ENCODE peak calls at places on chromosomes 3 and 15, in nine cellular contexts. B is activated T-helper 1 cell treated with Interleukin-2 at 50 U/mL for 16 hours; K is activated T-helper 2 cell treated with anti-CD3 and anti-CD28 coated beads, Interferon-gamma antibody, Interleukin-2, Interleukin-4, amounts not matched to agents 10 μg/mL and 5 μg/mL and 100 μg/mL, durations not matched to agents 14 hours and 24 hours and 36 hours; R is H54; U is HTR-8/SVneo; T is NCI-H2081; S is transverse colon; X is foreskin fibroblast; W is GM12864. I is an unnamed sample.

GRCh38 chr15:57505949-57506391 is 85.7 kb upstream of the MYZAP start:
- DNase-seq in K (no peak), W (no peak), U (no peak), S (peak; percentile 72), X (peak; percentile 90), B (no peak), T (no peak), R (no peak), I (peak; percentile 45)

GRCh38 chr3:19811689-19812088 is 122.3 kb downstream of the EFHB start:
- DNase-seq in B (no peak), R (no peak), U (no peak), W (no peak), T (no peak), S (no peak), X (no peak), K (no peak), I (no peak)

GRCh38 chr3:182713743-182714517 is 79.4 kb upstream of the ATP11B start:
- DNase-seq in S (no peak), W (no peak), K (no peak), B (no peak), X (peak; percentile 76), R (peak; percentile 30), T (peak; percentile 84), U (peak; percentile 54), I (peak; percentile 88)

GRCh38 chr3:129428382-129429079 is at the start of gene EFCAB12:
- DNase-seq in B (peak; percentile 79), T (peak; percentile 97), X (peak; percentile 98), K (peak; percentile 87), W (no peak), R (peak; percentile 88), S (peak; percentile 96), U (peak; percentile 89), I (peak; percentile 97)

GRCh38 chr3:142056656-142057330 is 92.6 kb downstream of the TFDP2 start:
- DNase-seq in X (no peak), U (no peak), B (no peak), T (no peak), W (no peak), K (no peak), R (no peak), S (no peak), I (no peak)

GRCh38 chr3:157786216-157786615 is 283.0 kb upstream of the VEPH1 start:
- DNase-seq in K (no peak), S (no peak), X (peak; percentile 93), B (no peak), W (no peak), T (no peak), U (peak; percentile 10), R (no peak), I (peak; percentile 91)

GRCh38 chr15:83365370-83365938 is 81.0 kb upstream of the BNC1 start:
- DNase-seq in K (no peak), T (no peak), R (peak; percentile 32), S (peak; percentile 9), W (no peak), U (peak; percentile 63), X (peak; percentile 86), B (no peak), I (peak; percentile 85)

GRCh38 chr15:67003586-67003985 is 61.8 kb upstream of the SMAD3 start:
- DNase-seq in X (peak; percentile 53), K (no peak), S (no peak), R (peak; percentile 18), B (no peak), W (no peak), U (no peak), T (no peak), I (no peak)

GRCh38 chr3:171126478-171127214 is 100.1 kb upstream of the SLC2A2 start:
- DNase-seq in B (no peak), U (no peak), W (no peak), R (no peak), S (no peak), K (no peak), T (no peak), X (no peak), I (no peak)

GRCh38 chr15:74641151-74641550 is 25.5 kb downstream of the CLK3 start:
- DNase-seq in R (no peak), T (no peak), W (no peak), S (no peak), X (no peak), U (no peak), B (no peak), K (no peak), I (no peak)

GRCh38 chr3:195447205-195447604 is 4.4 kb upstream of the ACAP2 start:
- DNase-seq in T (no peak), S (peak; percentile 42), B (no peak), U (no peak), K (no peak), R (no peak), W (no peak), X (no peak), I (no peak)

GRCh38 chr15:78007211-78007956 is 70.1 kb downstream of the TBC1D2B start:
- DNase-seq in R (no peak), B (no peak), S (no peak), X (no peak), K (no peak), W (no peak), U (no peak), T (no peak), I (no peak)

GRCh38 chr15:33580526-33580925 is 269.8 kb downstream of the RYR3 start:
- DNase-seq in K (no peak), U (no peak), X (no peak), W (no peak), R (no peak), T (no peak), S (no peak), B (no peak), I (peak; percentile 9)

GRCh38 chr15:57114070-57114469 is 195.6 kb downstream of the TCF12 start:
- DNase-seq in R (no peak), W (no peak), U (no peak), K (no peak), B (no peak), X (peak; percentile 29), S (peak; percentile 23), T (no peak), I (no peak)

GRCh38 chr3:36562945-36563344 is 182.6 kb downstream of the STAC start:
- DNase-seq in K (no peak), W (no peak), U (no peak), B (no peak), R (no peak), T (no peak), S (no peak), X (no peak), I (no peak)

GRCh38 chr3:139106013-139106932 is 61.6 kb upstream of the PRR23C start:
- DNase-seq in U (no peak), K (no peak), R (no peak), T (no peak), W (no peak), B (no peak), S (no peak), X (no peak), I (no peak)

GRCh38 chr3:123225557-123225956 is 23.8 kb downstream of the SEC22A start:
- DNase-seq in S (no peak), U (no peak), K (no peak), B (no peak), X (no peak), W (no peak), T (no peak), R (no peak), I (no peak)

GRCh38 chr15:20358781-20359414 is 182.7 kb downstream of the GOLGA6L6 start:
- DNase-seq in S (no peak), T (no peak), K (no peak), X (no peak), B (no peak), U (no peak), R (no peak), W (no peak), I (no peak)

GRCh38 chr3:177823701-177824189 is 626.5 kb upstream of the TBL1XR1 start:
- DNase-seq in U (no peak), W (no peak), T (no peak), S (no peak), R (no peak), K (no peak), B (no peak), X (no peak), I (no peak)

GRCh38 chr3:46412786-46413298 is 5.8 kb downstream of the CCRL2 start:
- DNase-seq in R (no peak), T (no peak), K (no peak), U (no peak), X (no peak), S (no peak), B (no peak), W (no peak), I (no peak)

GRCh38 chr3:168881804-168882203 is 781.7 kb downstream of the MECOM start:
- DNase-seq in W (no peak), T (no peak), U (no peak), S (no peak), X (no peak), B (no peak), K (no peak), R (no peak), I (no peak)

GRCh38 chr3:49805367-49805782 is 2.3 kb downstream of the INKA1 start:
- DNase-seq in B (no peak), R (no peak), U (no peak), S (peak; percentile 50), W (no peak), X (peak; percentile 94), T (no peak), K (no peak), I (peak; percentile 95)

GRCh38 chr3:64220161-64220560 is 5.1 kb downstream of the PRICKLE2 start:
- DNase-seq in T (no peak), K (no peak), X (peak; percentile 64), S (no peak), R (peak; percentile 24), U (peak; percentile 12), B (no peak), W (no peak), I (peak; percentile 67)

GRCh38 chr15:55627730-55628368 is 39.7 kb upstream of the PYGO1 start:
- DNase-seq in U (peak; percentile 70), K (no peak), W (no peak), B (no peak), R (peak; percentile 46), T (no peak), X (peak; percentile 92), S (no peak), I (peak; percentile 95)

GRCh38 chr3:8369638-8370037 is 132.0 kb upstream of the LMCD1 start:
- DNase-seq in K (no peak), R (no peak), B (no peak), T (no peak), S (no peak), U (no peak), X (no peak), W (no peak), I (no peak)

GRCh38 chr3:174438501-174439156 is 420.5 kb upstream of the NAALADL2 start:
- DNase-seq in R (no peak), W (no peak), U (no peak), K (no peak), S (no peak), B (no peak), X (peak; percentile 26), T (no peak), I (peak; percentile 45)

GRCh38 chr15:56038015-56038414 is 44.6 kb upstream of the NEDD4 start:
- DNase-seq in X (peak; percentile 75), T (no peak), B (no peak), S (no peak), W (no peak), R (no peak), K (no peak), U (no peak), I (peak; percentile 42)

GRCh38 chr3:131454501-131454900 is 48.3 kb downstream of the MRPL3 start:
- DNase-seq in K (no peak), T (no peak), S (no peak), W (no peak), B (no peak), U (no peak), R (no peak), X (peak; percentile 87), I (peak; percentile 36)

GRCh38 chr15:57440799-57441198 is 64.5 kb downstream of the CGNL1 start:
- DNase-seq in T (no peak), R (no peak), W (no peak), U (peak; percentile 33), X (peak; percentile 61), B (no peak), S (no peak), K (no peak), I (peak; percentile 78)

GRCh38 chr15:82044373-82045178 is 1.2 kb downstream of the MEX3B start:
- DNase-seq in S (peak; percentile 26), U (peak; percentile 41), T (peak; percentile 6), W (no peak), K (peak; percentile 29), B (no peak), X (peak; percentile 72), R (peak; percentile 20), I (peak; percentile 81)

GRCh38 chr3:68403741-68404140 is 528.6 kb downstream of the TAFA4 start:
- DNase-seq in S (no peak), K (no peak), U (no peak), W (no peak), T (no peak), X (no peak), B (no peak), R (no peak), I (no peak)

I was measured in adipocyte.